ENCODE peak calls at places on chromosomes 11 and 22, in six cellular contexts. One of them, this sample, is unnamed.
A peak's percentile ranks its signal among the peaks of the same experiment; 100 is the strongest.

GRCh38 chr11:38598413-38598812 is 2000.4 kb upstream of the RAG2 start:
- DNase-seq in IMR-90: no peak
- DNase-seq in K562: no peak
- DNase-seq in lower leg skin: no peak
- DNase-seq in A549: no peak
- DNase-seq in HCT116: no peak
- DNase-seq in this sample: no peak

GRCh38 chr22:44309137-44309536 is 3.6 kb downstream of the SHISAL1 start:
- DNase-seq in IMR-90: peak; percentile 98
- DNase-seq in K562: no peak
- DNase-seq in lower leg skin: peak; percentile 94
- DNase-seq in A549: peak; percentile 41
- DNase-seq in HCT116: peak; percentile 7
- DNase-seq in this sample: no peak

GRCh38 chr11:130527648-130528300 is 79.3 kb downstream of the ADAMTS15 start:
- DNase-seq in IMR-90: peak; percentile 60
- DNase-seq in K562: no peak
- DNase-seq in lower leg skin: no peak
- DNase-seq in A549: no peak
- DNase-seq in HCT116: no peak
- DNase-seq in this sample: no peak

GRCh38 chr11:71078482-71078881 is 173.9 kb downstream of the SHANK2 start:
- DNase-seq in IMR-90: no peak
- DNase-seq in K562: peak; percentile 14
- DNase-seq in lower leg skin: no peak
- DNase-seq in A549: no peak
- DNase-seq in HCT116: peak; percentile 18
- DNase-seq in this sample: no peak

GRCh38 chr22:46588279-46589140 is 31.7 kb upstream of the GRAMD4 start:
- DNase-seq in IMR-90: no peak
- DNase-seq in K562: no peak
- DNase-seq in lower leg skin: no peak
- DNase-seq in A549: no peak
- DNase-seq in HCT116: no peak
- DNase-seq in this sample: no peak

GRCh38 chr22:37752189-37753061 is 55.3 kb upstream of the GCAT start:
- DNase-seq in IMR-90: peak; percentile 85
- DNase-seq in K562: no peak
- DNase-seq in lower leg skin: peak; percentile 97
- DNase-seq in A549: peak; percentile 64
- DNase-seq in HCT116: peak; percentile 92
- DNase-seq in this sample: no peak

GRCh38 chr11:110367571-110367970 is 62.2 kb upstream of the FDX1 start:
- DNase-seq in IMR-90: no peak
- DNase-seq in K562: no peak
- DNase-seq in lower leg skin: no peak
- DNase-seq in A549: no peak
- DNase-seq in HCT116: no peak
- DNase-seq in this sample: no peak

GRCh38 chr11:118001494-118001971 is 15.3 kb downstream of the IL10RA start:
- DNase-seq in IMR-90: no peak
- DNase-seq in K562: peak; percentile 61
- DNase-seq in lower leg skin: no peak
- DNase-seq in A549: no peak
- DNase-seq in HCT116: no peak
- DNase-seq in this sample: no peak

GRCh38 chr11:47788181-47788580 is 21.0 kb upstream of the FNBP4 start:
- DNase-seq in IMR-90: peak; percentile 24
- DNase-seq in K562: no peak
- DNase-seq in lower leg skin: no peak
- DNase-seq in A549: no peak
- DNase-seq in HCT116: no peak
- DNase-seq in this sample: no peak

GRCh38 chr22:49929553-49929979 is 11.1 kb downstream of the CRELD2 start:
- DNase-seq in IMR-90: no peak
- DNase-seq in K562: peak; percentile 61
- DNase-seq in lower leg skin: no peak
- DNase-seq in A549: no peak
- DNase-seq in HCT116: no peak
- DNase-seq in this sample: peak; percentile 92

GRCh38 chr22:47199261-47199948 is 437.0 kb downstream of the TBC1D22A start:
- DNase-seq in IMR-90: no peak
- DNase-seq in K562: no peak
- DNase-seq in lower leg skin: peak; percentile 85
- DNase-seq in A549: no peak
- DNase-seq in HCT116: no peak
- DNase-seq in this sample: no peak

GRCh38 chr11:36254739-36255138 is 34.5 kb downstream of the COMMD9 start:
- DNase-seq in IMR-90: peak; percentile 36
- DNase-seq in K562: no peak
- DNase-seq in lower leg skin: no peak
- DNase-seq in A549: no peak
- DNase-seq in HCT116: no peak
- DNase-seq in this sample: no peak

GRCh38 chr11:90204832-90205646 is 17.8 kb downstream of the CHORDC1 start:
- DNase-seq in IMR-90: peak; percentile 66
- DNase-seq in K562: peak; percentile 56
- DNase-seq in lower leg skin: no peak
- DNase-seq in A549: peak; percentile 32
- DNase-seq in HCT116: peak; percentile 39
- DNase-seq in this sample: no peak

GRCh38 chr11:123298488-123299447 is 103.7 kb upstream of the CLMP start:
- DNase-seq in IMR-90: no peak
- DNase-seq in K562: no peak
- DNase-seq in lower leg skin: no peak
- DNase-seq in A549: no peak
- DNase-seq in HCT116: no peak
- DNase-seq in this sample: no peak

GRCh38 chr22:37021710-37022482 is 2.4 kb downstream of the MPST start:
- DNase-seq in IMR-90: peak; percentile 34
- DNase-seq in K562: peak; percentile 72
- DNase-seq in lower leg skin: no peak
- DNase-seq in A549: no peak
- DNase-seq in HCT116: peak; percentile 27
- DNase-seq in this sample: peak; percentile 62

GRCh38 chr11:118531597-118532084 is 649 bp downstream of the TMEM25 start:
- DNase-seq in IMR-90: no peak
- DNase-seq in K562: no peak
- DNase-seq in lower leg skin: no peak
- DNase-seq in A549: no peak
- DNase-seq in HCT116: no peak
- DNase-seq in this sample: peak; percentile 46

GRCh38 chr11:74321487-74322188 is 10.2 kb upstream of the P4HA3 start:
- DNase-seq in IMR-90: peak; percentile 65
- DNase-seq in K562: peak; percentile 59
- DNase-seq in lower leg skin: no peak
- DNase-seq in A549: no peak
- DNase-seq in HCT116: no peak
- DNase-seq in this sample: no peak

GRCh38 chr11:95611827-95612226 is 177.8 kb downstream of the FAM76B start:
- DNase-seq in IMR-90: no peak
- DNase-seq in K562: no peak
- DNase-seq in lower leg skin: no peak
- DNase-seq in A549: no peak
- DNase-seq in HCT116: no peak
- DNase-seq in this sample: no peak

GRCh38 chr11:47391077-47391583 is 12.8 kb upstream of the SPI1 start:
- DNase-seq in IMR-90: no peak
- DNase-seq in K562: no peak
- DNase-seq in lower leg skin: no peak
- DNase-seq in A549: no peak
- DNase-seq in HCT116: no peak
- DNase-seq in this sample: peak; percentile 53

GRCh38 chr22:19714320-19715252 is at the start of gene SEPTIN5:
- DNase-seq in IMR-90: no peak
- DNase-seq in K562: peak; percentile 84
- DNase-seq in lower leg skin: peak; percentile 86
- DNase-seq in A549: no peak
- DNase-seq in HCT116: no peak
- DNase-seq in this sample: no peak

GRCh38 chr11:33160587-33160986 is 693 bp downstream of the CSTF3 start:
- DNase-seq in IMR-90: no peak
- DNase-seq in K562: no peak
- DNase-seq in lower leg skin: no peak
- DNase-seq in A549: no peak
- DNase-seq in HCT116: no peak
- DNase-seq in this sample: no peak

GRCh38 chr11:33158596-33158995 is 2.7 kb downstream of the CSTF3 start:
- DNase-seq in IMR-90: no peak
- DNase-seq in K562: no peak
- DNase-seq in lower leg skin: no peak
- DNase-seq in A549: no peak
- DNase-seq in HCT116: no peak
- DNase-seq in this sample: no peak

GRCh38 chr11:33160147-33160546 is 1.1 kb downstream of the CSTF3 start:
- DNase-seq in IMR-90: peak; percentile 62
- DNase-seq in K562: peak; percentile 58
- DNase-seq in lower leg skin: no peak
- DNase-seq in A549: no peak
- DNase-seq in HCT116: no peak
- DNase-seq in this sample: no peak

GRCh38 chr11:33157103-33158027 is 3.9 kb downstream of the CSTF3 start:
- DNase-seq in IMR-90: no peak
- DNase-seq in K562: no peak
- DNase-seq in lower leg skin: no peak
- DNase-seq in A549: no peak
- DNase-seq in HCT116: no peak
- DNase-seq in this sample: no peak

GRCh38 chr11:33161120-33162005 is at the start of gene CSTF3:
- DNase-seq in IMR-90: peak; percentile 98
- DNase-seq in K562: peak; percentile 100
- DNase-seq in lower leg skin: peak; percentile 100
- DNase-seq in A549: peak; percentile 92
- DNase-seq in HCT116: peak; percentile 97
- DNase-seq in this sample: peak; percentile 79
- TF ChIP-seq POLR2A in IMR-90: peak; percentile 90
- TF ChIP-seq POLR2A in K562: peak; percentile 96
- TF ChIP-seq POLR2A in lower leg skin: no peak
- TF ChIP-seq POLR2A in A549: peak; percentile 43
- TF ChIP-seq POLR2A in HCT116: peak; percentile 45
- TF ChIP-seq POLR2A in this sample: peak; percentile 81

GRCh38 chr11:12223771-12224536 is 113.6 kb downstream of the MICAL2 start:
- DNase-seq in IMR-90: peak; percentile 27
- DNase-seq in K562: no peak
- DNase-seq in lower leg skin: no peak
- DNase-seq in A549: no peak
- DNase-seq in HCT116: no peak
- DNase-seq in this sample: no peak

GRCh38 chr11:12222099-12222751 is 111.8 kb downstream of the MICAL2 start:
- DNase-seq in IMR-90: no peak
- DNase-seq in K562: no peak
- DNase-seq in lower leg skin: no peak
- DNase-seq in A549: no peak
- DNase-seq in HCT116: no peak
- DNase-seq in this sample: no peak

GRCh38 chr11:12224537-12224893 is 114.1 kb downstream of the MICAL2 start:
- DNase-seq in IMR-90: peak; percentile 94
- DNase-seq in K562: no peak
- DNase-seq in lower leg skin: peak; percentile 96
- DNase-seq in A549: no peak
- DNase-seq in HCT116: no peak
- DNase-seq in this sample: peak; percentile 41

GRCh38 chr11:12226093-12226492 is 115.7 kb downstream of the MICAL2 start:
- DNase-seq in IMR-90: no peak
- DNase-seq in K562: no peak
- DNase-seq in lower leg skin: no peak
- DNase-seq in A549: no peak
- DNase-seq in HCT116: no peak
- DNase-seq in this sample: no peak

GRCh38 chr11:12225046-12225739 is 114.8 kb downstream of the MICAL2 start:
- DNase-seq in IMR-90: no peak
- DNase-seq in K562: no peak
- DNase-seq in lower leg skin: no peak
- DNase-seq in A549: no peak
- DNase-seq in HCT116: no peak
- DNase-seq in this sample: no peak
- TF ChIP-seq POLR2A in IMR-90: no peak
- TF ChIP-seq POLR2A in K562: no peak
- TF ChIP-seq POLR2A in lower leg skin: no peak
- TF ChIP-seq POLR2A in A549: no peak
- TF ChIP-seq POLR2A in HCT116: no peak
- TF ChIP-seq POLR2A in this sample: no peak

GRCh38 chr22:26972281-26972680 is 314.9 kb downstream of the MIAT start:
- DNase-seq in IMR-90: no peak
- DNase-seq in K562: no peak
- DNase-seq in lower leg skin: peak; percentile 66
- DNase-seq in A549: no peak
- DNase-seq in HCT116: no peak
- DNase-seq in this sample: no peak
- TF ChIP-seq POLR2A in IMR-90: no peak
- TF ChIP-seq POLR2A in K562: no peak
- TF ChIP-seq POLR2A in lower leg skin: no peak
- TF ChIP-seq POLR2A in A549: no peak
- TF ChIP-seq POLR2A in HCT116: no peak
- TF ChIP-seq POLR2A in this sample: no peak

GRCh38 chr11:66334605-66335442 is 1.4 kb downstream of the RIN1 start:
- DNase-seq in IMR-90: no peak
- DNase-seq in K562: no peak
- DNase-seq in lower leg skin: peak; percentile 84
- DNase-seq in A549: no peak
- DNase-seq in HCT116: no peak
- DNase-seq in this sample: no peak
- TF ChIP-seq POLR2A in IMR-90: peak; percentile 6
- TF ChIP-seq POLR2A in K562: no peak
- TF ChIP-seq POLR2A in lower leg skin: no peak
- TF ChIP-seq POLR2A in A549: no peak
- TF ChIP-seq POLR2A in HCT116: no peak
- TF ChIP-seq POLR2A in this sample: no peak

DNA sequence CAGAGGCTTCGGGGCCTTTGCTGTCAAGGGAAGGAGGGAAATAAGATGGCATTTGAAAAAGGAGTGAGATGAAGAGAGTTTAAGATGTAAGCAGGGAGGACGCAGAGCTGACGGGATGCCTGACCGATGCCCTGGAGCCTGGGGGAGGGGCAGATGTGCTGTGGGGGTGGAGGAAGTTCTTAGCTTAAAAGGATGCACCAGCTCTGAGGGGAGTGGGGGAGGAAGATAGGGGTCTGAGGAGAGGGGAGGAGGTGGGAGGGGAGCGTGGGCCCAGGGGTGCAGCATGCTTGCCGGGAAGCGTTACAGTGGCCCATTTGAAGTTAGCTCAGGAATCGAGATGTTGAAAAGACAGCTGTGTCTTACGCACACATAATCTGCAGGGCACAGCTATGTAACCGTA is 56.3 kb downstream of the RPS6KA4 start:
- DNase-seq in IMR-90: no peak
- DNase-seq in K562: no peak
- DNase-seq in lower leg skin: no peak
- DNase-seq in A549: no peak
- DNase-seq in HCT116: no peak
- DNase-seq in this sample: no peak
- TF ChIP-seq POLR2A in IMR-90: no peak
- TF ChIP-seq POLR2A in K562: no peak
- TF ChIP-seq POLR2A in lower leg skin: no peak
- TF ChIP-seq POLR2A in A549: no peak
- TF ChIP-seq POLR2A in HCT116: no peak
- TF ChIP-seq POLR2A in this sample: no peak

This sample was measured in GM12892.